ENCODE peak calls at places on chromosomes 12 and 14, in six cellular contexts. I is stromal cell of bone marrow; E is AG10803; T is amygdala; Z is NCI-H2029 treated with DMSO at 0.1 percent for 48 hours; Y is stimulated activated CD4-positive, alpha-beta T cell treated with anti-CD3 and anti-CD28 coated beads, Interleukin-1b, Interleukin-23, amount 100 ng/mL, for 1 hour. N is an unnamed sample.

GRCh38 chr12:132558861-132559623 is 51.3 kb downstream of the LRCOL1 start:
- DNase-seq in I (no peak), Z (no peak), Y (no peak), E (no peak), T (no peak), N (no peak)

GRCh38 chr12:124786065-124786964 is 77.3 kb downstream of the SCARB1 start:
- DNase-seq in Y (no peak), E (peak), I (peak), Z (peak), T (peak), N (no peak)

GRCh38 chr12:20366776-20367409 is 1.4 kb upstream of the PDE3A start:
- DNase-seq in Z (no peak), T (no peak), E (no peak), Y (no peak), I (no peak), N (no peak)

GRCh38 chr14:76883437-76883836 is 57.2 kb downstream of the LRRC74A start:
- DNase-seq in Y (no peak), E (no peak), Z (no peak), T (no peak), I (no peak), N (no peak)

GRCh38 chr14:66395300-66395699 is 90.9 kb upstream of the CCDC196 start:
- DNase-seq in I (no peak), E (no peak), Y (no peak), Z (no peak), T (no peak), N (no peak)

GRCh38 chr12:22656376-22656775 is 31.4 kb downstream of the ETNK1 start:
- DNase-seq in Y (no peak), T (no peak), I (no peak), Z (no peak), E (no peak), N (no peak)

GRCh38 chr14:88821378-88821777 is 3.1 kb upstream of the TTC8 start:
- DNase-seq in E (no peak), T (no peak), Z (no peak), Y (no peak), I (no peak), N (no peak)

GRCh38 chr12:131487379-131488129 is 223.3 kb upstream of the SFSWAP start:
- DNase-seq in Y (no peak), E (peak), I (peak), T (no peak), Z (no peak), N (no peak)

GRCh38 chr12:80107221-80107620 is 7.9 kb downstream of the OTOGL start:
- DNase-seq in Z (no peak), E (peak), I (no peak), T (no peak), Y (no peak), N (no peak)

GRCh38 chr12:117165342-117165741 is 24.9 kb downstream of the FBXO21 start:
- DNase-seq in I (no peak), E (no peak), Z (peak), T (no peak), Y (no peak), N (no peak)

GRCh38 chr14:59507063-59507751 is 22.9 kb downstream of the JKAMP start:
- DNase-seq in E (peak), I (peak), T (no peak), Y (no peak), Z (peak), N (no peak)

GRCh38 chr12:14654842-14655241 is 41.6 kb downstream of the GUCY2C start:
- DNase-seq in Z (no peak), T (no peak), I (no peak), Y (no peak), E (no peak), N (no peak)

GRCh38 chr14:103543721-103544626 is 15.0 kb downstream of the TRMT61A start:
- DNase-seq in Z (no peak), T (peak), E (no peak), I (no peak), Y (no peak), N (no peak)

GRCh38 chr14:64113279-64113678 is 180.9 kb downstream of the ESR2 start:
- DNase-seq in I (no peak), Y (no peak), E (no peak), Z (peak), T (no peak), N (no peak)